ENCODE peak calls at places on chromosomes 2 and 18, in four cellular contexts. G is WTC11, N is HepG2, M is K562. U is an unnamed sample.

GRCh38 chr2:3007135-3007534 is 370.5 kb downstream of the EIPR1 start:
- DNase-seq in M (no peak), N (no peak), G (no peak), U (no peak)

GRCh38 chr2:98944786-98945185 is 8.8 kb upstream of the CRACDL start:
- DNase-seq in N (no peak), G (no peak), M (no peak), U (no peak)

GRCh38 chr2:156294945-156295580 is 37.5 kb downstream of the NR4A2 start:
- DNase-seq in M (no peak), G (no peak), N (no peak), U (no peak)

GRCh38 chr2:204072443-204073324 is 136.1 kb downstream of the ICOS start:
- DNase-seq in G (peak; percentile 80), M (peak; percentile 38), N (peak; percentile 11), U (peak; percentile 8)

GRCh38 chr2:212288308-212288707 is 250.3 kb downstream of the ERBB4 start:
- DNase-seq in M (no peak), N (no peak), G (peak; percentile 70), U (no peak)

GRCh38 chr2:189466656-189467055 is 25.4 kb downstream of the WDR75 start:
- DNase-seq in N (peak; percentile 55), G (no peak), M (peak; percentile 22), U (peak; percentile 9)

GRCh38 chr2:174365583-174365982 is 29.9 kb upstream of the SCRN3 start:
- DNase-seq in N (no peak), M (no peak), G (no peak), U (no peak)

GRCh38 chr2:226660524-226660923 is 139.1 kb downstream of the IRS1 start:
- DNase-seq in G (no peak), M (no peak), N (no peak), U (no peak)

GRCh38 chr2:6644261-6644660 is 221.4 kb downstream of the CMPK2 start:
- DNase-seq in G (no peak), N (no peak), M (no peak), U (no peak)

GRCh38 chr18:64110692-64111480 is 38.0 kb downstream of the LINC00305 start:
- DNase-seq in M (no peak), N (no peak), G (no peak), U (no peak)

GRCh38 chr2:199818001-199818400 is 33.0 kb downstream of the FTCDNL1 start:
- DNase-seq in G (no peak), M (no peak), N (no peak), U (no peak)

GRCh38 chr2:64832926-64833325 is 156.3 kb upstream of the SLC1A4 start:
- DNase-seq in M (no peak), G (no peak), N (no peak), U (no peak)

GRCh38 chr2:26764078-26764887 is at the start of gene SLC35F6:
- DNase-seq in N (peak; percentile 71), M (peak; percentile 92), G (peak; percentile 73), U (peak; percentile 88)

GRCh38 chr2:78115291-78115690 is 593.1 kb upstream of the LRRTM4 start:
- DNase-seq in N (no peak), G (no peak), M (no peak), U (no peak)

GRCh38 chr2:98445167-98445522 is 487 bp downstream of the INPP4A start:
- DNase-seq in G (no peak), N (no peak), M (no peak), U (no peak)

GRCh38 chr2:173434729-173435345 is 80.2 kb downstream of the CDCA7 start:
- DNase-seq in N (no peak), M (no peak), G (no peak), U (no peak)

GRCh38 chr18:74714796-74715195 is 117.1 kb downstream of the ZNF407 start:
- DNase-seq in G (no peak), N (no peak), M (no peak), U (no peak)

GRCh38 chr2:11750917-11751316 is 4.5 kb downstream of the LPIN1 start:
- DNase-seq in M (no peak), N (no peak), G (no peak), U (no peak)

GRCh38 chr2:203783496-203784203 is 77.2 kb downstream of the CD28 start:
- DNase-seq in M (no peak), N (peak; percentile 99), G (no peak), U (no peak)

GRCh38 chr2:119028327-119029174 is 86.6 kb downstream of the MARCO start:
- DNase-seq in N (peak; percentile 45), G (peak; percentile 79), M (peak; percentile 58), U (peak; percentile 43)

GRCh38 chr2:190210471-190210870 is 109.2 kb downstream of the HIBCH start:
- DNase-seq in G (no peak), M (no peak), N (no peak), U (no peak)

GRCh38 chr18:34647251-34647650 is 62.8 kb upstream of the DTNA start:
- DNase-seq in M (no peak), N (no peak), G (peak; percentile 35), U (peak; percentile 39)

GRCh38 chr2:203636896-203637818 is 69.3 kb upstream of the CD28 start:
- DNase-seq in G (no peak), M (no peak), N (no peak), U (no peak)

GRCh38 chr2:161946489-161947107 is 127.4 kb downstream of the DPP4 start:
- DNase-seq in N (peak; percentile 18), M (no peak), G (no peak), U (no peak)

GRCh38 chr2:232142049-232142448 is 180.5 kb downstream of the DIS3L2 start:
- DNase-seq in M (peak; percentile 36), G (peak; percentile 44), N (peak; percentile 28), U (peak; percentile 13)

GRCh38 chr2:55019547-55020258 is 30.5 kb downstream of the RTN4 start:
- DNase-seq in N (no peak), G (no peak), M (no peak), U (no peak)

GRCh38 chr2:218997730-218998129 is 4.5 kb upstream of the CRYBA2 start:
- DNase-seq in G (no peak), M (peak; percentile 33), N (no peak), U (no peak)

GRCh38 chr2:39871291-39871761 is 92.3 kb upstream of the THUMPD2 start:
- DNase-seq in G (no peak), N (no peak), M (no peak), U (no peak)

GRCh38 chr2:46032996-46033395 is 264.2 kb upstream of the EPAS1 start:
- DNase-seq in M (no peak), G (no peak), N (peak; percentile 70), U (peak; percentile 33)

GRCh38 chr2:199136681-199137080 is 321.1 kb downstream of the SATB2 start:
- DNase-seq in N (no peak), G (no peak), M (peak; percentile 8), U (no peak)

GRCh38 chr2:157845081-157845480 is 31.0 kb downstream of the ACVR1 start:
- DNase-seq in N (no peak), M (no peak), G (no peak), U (no peak)

GRCh38 chr2:67802296-67802695 is 260.5 kb downstream of the C1D start:
- DNase-seq in G (no peak), N (no peak), M (no peak), U (no peak)

GRCh38 chr2:120384486-120385354 is 38.8 kb downstream of the INHBB start:
- DNase-seq in M (no peak), N (peak; percentile 82), G (peak; percentile 7), U (no peak)
- TF ChIP-seq HMGXB4 in M (no peak), N (no peak), G (no peak), U (no peak)

DNA sequence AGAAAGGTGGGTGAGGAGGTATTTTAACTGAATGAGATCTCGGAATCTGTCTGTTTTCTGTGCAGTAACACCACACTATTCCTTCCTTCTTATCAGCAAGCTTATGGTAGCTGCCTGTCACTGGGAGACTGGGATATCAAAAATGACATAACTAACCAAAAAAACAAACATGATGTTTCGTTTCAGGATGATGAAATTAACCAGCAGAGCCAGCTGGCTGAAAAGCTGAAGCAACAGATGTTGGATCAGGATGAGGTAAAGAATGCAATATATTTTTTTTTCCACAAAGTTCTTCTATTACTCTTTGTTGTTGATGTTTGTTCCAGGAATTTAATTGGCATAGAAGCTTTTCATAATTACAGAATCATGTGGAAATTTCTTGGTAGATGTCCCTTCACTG is 59.8 kb upstream of the LYPD6B start:
- DNase-seq in M (no peak), N (no peak), G (no peak), U (no peak)
- TF ChIP-seq HMGXB4 in M (no peak), N (no peak), G (no peak), U (no peak)

GRCh38 chr2:230714122-230714453 is 1.4 kb downstream of the CAB39 start:
- DNase-seq in G (no peak), N (peak; percentile 72), M (peak; percentile 26), U (peak; percentile 30)
- TF ChIP-seq HMGXB4 in G (no peak), N (no peak), M (no peak), U (no peak)

GRCh38 chr2:179771791-179772190 is 89.6 kb downstream of the ZNF385B start:
- DNase-seq in M (no peak), G (no peak), N (no peak), U (no peak)
- TF ChIP-seq HMGXB4 in M (no peak), G (no peak), N (no peak), U (no peak)

DNA sequence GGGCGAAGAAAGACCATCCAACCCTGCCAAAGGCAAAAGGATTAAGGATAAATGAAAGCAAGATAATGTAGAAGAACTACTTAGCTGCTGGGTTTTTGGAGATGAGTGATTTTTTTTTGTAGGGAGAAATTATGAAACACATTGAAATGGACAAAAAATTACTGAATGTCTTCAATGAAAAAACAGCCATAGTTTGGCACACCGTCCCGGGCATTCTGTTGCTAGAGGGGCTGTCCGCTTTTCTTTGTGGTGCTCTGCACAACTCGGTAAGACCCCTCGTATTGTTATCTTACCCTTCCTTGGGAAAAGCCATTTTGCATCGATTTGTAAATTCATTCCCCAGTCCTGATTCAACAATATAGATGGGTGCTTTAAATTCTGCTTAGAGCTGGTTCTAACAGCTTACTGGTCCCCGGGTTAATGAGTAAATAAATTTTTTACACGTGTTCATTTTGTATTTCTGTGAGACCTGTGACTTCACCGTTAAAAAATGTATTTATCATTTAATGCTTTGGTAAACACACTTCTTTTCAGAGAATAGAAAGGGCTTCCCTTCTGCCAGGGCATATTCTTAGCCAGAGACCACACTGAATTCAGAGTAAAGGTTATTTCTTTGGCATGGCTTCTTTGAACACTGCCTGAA is 922 bp upstream of the LAPTM4A start:
- DNase-seq in N (peak; percentile 66), G (no peak), M (no peak), U (peak; percentile 54)
- TF ChIP-seq HMGXB4 in N (no peak), G (no peak), M (no peak), U (no peak)

DNA sequence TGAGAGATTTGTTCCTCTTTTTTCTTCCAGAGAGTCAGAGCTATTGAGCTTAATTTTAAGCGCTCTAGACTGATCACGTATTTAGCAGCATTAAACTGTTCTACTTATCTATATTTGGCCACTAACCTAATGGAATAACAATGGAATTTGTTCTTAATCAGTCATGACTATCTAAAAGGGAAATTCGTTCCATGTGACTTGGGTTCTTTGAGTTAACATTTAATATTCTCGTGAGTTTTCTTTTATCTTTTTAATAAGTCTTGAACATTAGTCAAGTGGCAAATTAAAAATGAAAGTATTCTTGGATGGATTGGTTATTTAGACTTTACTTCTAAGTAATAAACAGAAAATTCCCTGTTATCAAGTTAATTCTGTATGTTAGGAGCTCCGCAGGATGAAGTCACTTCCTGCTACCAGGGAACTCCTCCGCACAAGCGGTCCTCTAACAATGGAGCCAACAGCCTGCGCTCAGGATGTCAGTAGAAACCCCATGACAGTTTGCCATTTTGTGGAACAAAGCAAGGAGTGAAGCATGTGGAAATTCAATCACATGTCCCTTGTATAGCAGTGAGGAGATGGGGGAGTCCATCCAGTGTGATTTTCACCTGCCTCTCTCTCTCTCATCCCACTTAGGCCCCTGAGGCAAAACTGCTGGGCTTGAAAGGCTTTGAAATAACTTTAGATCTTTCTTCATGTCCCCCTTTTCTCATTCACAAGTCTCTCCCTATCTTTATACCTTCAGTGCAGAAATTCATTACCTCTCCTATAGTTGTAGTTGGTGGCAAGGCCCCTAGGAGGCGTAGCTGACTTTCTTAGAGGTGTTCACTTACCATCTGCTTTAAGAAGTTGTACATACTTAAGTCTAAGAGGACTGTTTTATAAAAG is 138.1 kb downstream of the WDR7 start:
- DNase-seq in G (peak; percentile 66), N (peak; percentile 33), M (peak; percentile 30), U (peak; percentile 36)
- TF ChIP-seq HMGXB4 in G (no peak), N (no peak), M (no peak), U (no peak)

U was measured in A549.